ENCODE peak calls at places on chromosomes 4 and X, in eight cellular contexts. I is foreskin fibroblast, S is SJSA1, H is prostate gland, D is mucosa of descending colon, A is K562, T is mammary epithelial cell, X is mesendoderm. K is an unnamed sample.

GRCh38 chrX:110561036-110561435 is 202.4 kb downstream of the RTL9 start:
- DNase-seq in S (no peak), X (no peak), D (peak; percentile 34), T (no peak), I (peak; percentile 83), A (no peak), H (no peak), K (no peak)

GRCh38 chrX:134484039-134484438 is 24.1 kb downstream of the HPRT1 start:
- DNase-seq in D (no peak), S (peak; percentile 65), H (no peak), A (peak; percentile 20), I (peak; percentile 71), T (peak; percentile 39), X (peak; percentile 39), K (no peak)

GRCh38 chr4:1675136-1675801 is 8.8 kb downstream of the FAM53A start:
- DNase-seq in S (no peak), D (no peak), I (no peak), A (no peak), X (no peak), T (no peak), H (no peak), K (no peak)

GRCh38 chr4:5884804-5885203 is 8.1 kb downstream of the CRMP1 start:
- DNase-seq in X (no peak), I (no peak), A (no peak), T (no peak), D (no peak), S (no peak), H (no peak), K (no peak)

GRCh38 chr4:31467781-31468180 is 747.6 kb downstream of the PCDH7 start:
- DNase-seq in I (peak; percentile 72), T (peak; percentile 12), A (no peak), H (no peak), D (no peak), S (no peak), X (no peak), K (no peak)

GRCh38 chr4:152938237-152938969 is 2.3 kb downstream of the FHDC1 start:
- DNase-seq in X (no peak), D (no peak), A (no peak), H (peak; percentile 33), S (no peak), I (no peak), T (peak; percentile 16), K (no peak)

GRCh38 chr4:52096048-52096447 is 44.9 kb downstream of the SPATA18 start:
- DNase-seq in D (no peak), A (no peak), H (no peak), I (peak; percentile 68), T (peak; percentile 67), X (no peak), S (no peak), K (no peak)

GRCh38 chr4:958314-958665 is 15.1 kb downstream of the DGKQ start:
- DNase-seq in H (no peak), X (no peak), T (no peak), S (no peak), A (no peak), D (peak; percentile 45), I (no peak), K (no peak)

GRCh38 chrX:42247241-42247640 is 323.9 kb upstream of the CASK start:
- DNase-seq in A (no peak), T (no peak), X (no peak), D (no peak), I (no peak), H (no peak), S (no peak), K (no peak)

GRCh38 chr4:11416071-11416766 is 12.5 kb downstream of the HS3ST1 start:
- DNase-seq in T (no peak), S (no peak), X (no peak), H (no peak), D (no peak), I (no peak), A (no peak), K (no peak)

GRCh38 chrX:42093756-42094155 is 170.4 kb upstream of the CASK start:
- DNase-seq in D (no peak), T (no peak), A (no peak), I (no peak), S (peak; percentile 31), H (no peak), X (no peak), K (peak; percentile 43)

GRCh38 chrX:14095702-14096101 is 66.0 kb upstream of the GEMIN8 start:
- DNase-seq in D (no peak), A (peak; percentile 28), T (peak; percentile 58), H (no peak), I (peak; percentile 77), S (peak; percentile 20), X (peak; percentile 65), K (peak; percentile 4)

GRCh38 chrX:106599411-106599810 is 12.4 kb upstream of the RADX start:
- DNase-seq in H (no peak), S (no peak), A (no peak), D (no peak), I (no peak), X (no peak), T (no peak), K (no peak)

GRCh38 chr4:143407475-143407874 is 70.8 kb downstream of the GAB1 start:
- DNase-seq in X (no peak), D (no peak), A (no peak), T (no peak), I (no peak), H (no peak), S (no peak), K (no peak)

GRCh38 chr4:139794158-139794954 is 128.7 kb downstream of the MGST2 start:
- DNase-seq in D (no peak), I (peak; percentile 82), X (no peak), S (peak; percentile 35), H (no peak), A (no peak), T (no peak), K (no peak)

GRCh38 chr4:139795915-139796314 is 130.3 kb downstream of the MGST2 start:
- DNase-seq in X (no peak), T (no peak), D (no peak), A (no peak), S (no peak), I (peak; percentile 63), H (no peak), K (no peak)

GRCh38 chr4:139798456-139798855 is 132.8 kb downstream of the MGST2 start:
- DNase-seq in I (no peak), T (peak; percentile 50), S (no peak), D (no peak), X (no peak), A (no peak), H (no peak), K (no peak)

GRCh38 chr4:139797287-139797686 is 131.7 kb downstream of the MGST2 start:
- DNase-seq in T (no peak), S (no peak), D (no peak), A (no peak), I (no peak), H (no peak), X (no peak), K (no peak)

GRCh38 chr4:139795476-139795875 is 129.9 kb downstream of the MGST2 start:
- DNase-seq in I (no peak), S (no peak), H (no peak), T (no peak), D (no peak), A (no peak), X (no peak), K (no peak)
- H3K4me3 ChIP-seq in I (no peak overlapping the region), S (no peak overlapping the region), H (no peak overlapping the region), T (no peak overlapping the region), D (no peak overlapping the region), A (no peak overlapping the region), X (no peak overlapping the region), K (no peak overlapping the region)

DNA sequence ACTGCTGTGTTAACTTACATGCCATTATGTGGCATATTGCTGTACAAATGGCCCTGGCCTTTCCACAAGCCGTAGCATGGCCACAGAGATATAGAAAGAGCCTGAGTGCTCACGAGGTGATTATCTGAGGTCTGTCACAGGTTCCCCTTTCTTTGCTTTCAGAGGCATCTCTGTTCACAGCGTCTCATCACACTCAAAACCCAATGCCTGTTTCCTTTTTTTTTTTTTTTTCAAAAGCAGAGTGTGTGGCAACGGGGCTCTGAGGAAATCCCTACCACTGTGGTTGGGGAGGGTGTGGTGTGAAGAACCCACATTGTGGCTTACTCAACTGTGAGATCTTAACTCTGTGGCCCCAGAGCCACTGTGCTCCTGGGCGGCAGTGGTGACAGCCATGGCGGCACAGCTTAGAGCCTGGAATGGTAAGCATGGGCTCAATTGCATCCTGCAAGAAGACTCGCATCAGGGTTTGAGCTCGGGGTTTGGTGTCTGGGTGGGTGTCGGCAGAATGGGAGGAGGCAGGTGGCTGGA is 30.8 kb downstream of the RTL5 start:
- DNase-seq in A (no peak), H (no peak), T (no peak), S (no peak), I (no peak), D (peak; percentile 62), X (no peak), K (peak; percentile 70)
- H3K4me3 ChIP-seq in A (no peak overlapping the region), H (no peak overlapping the region), T (no peak overlapping the region), S (no peak overlapping the region), I (no peak overlapping the region), D (no peak overlapping the region), X (no peak overlapping the region), K (no peak overlapping the region)

GRCh38 chrX:17226736-17227135 is 148.3 kb upstream of the NHS start:
- DNase-seq in H (no peak), D (no peak), I (no peak), X (peak; percentile 58), T (no peak), A (no peak), S (no peak), K (no peak)
- H3K4me3 ChIP-seq in H (no peak overlapping the region), D (no peak overlapping the region), I (no peak overlapping the region), X (no peak overlapping the region), T (no peak overlapping the region), A (no peak overlapping the region), S (no peak overlapping the region), K (no peak overlapping the region)

GRCh38 chrX:45783002-45783401 is 582.3 kb upstream of the DIPK2B start:
- DNase-seq in S (no peak), I (no peak), A (no peak), X (no peak), D (no peak), T (no peak), H (no peak), K (no peak)
- H3K4me3 ChIP-seq in S (no peak overlapping the region), I (no peak overlapping the region), A (no peak overlapping the region), X (no peak overlapping the region), D (no peak overlapping the region), T (no peak overlapping the region), H (no peak overlapping the region), K (no peak overlapping the region)

GRCh38 chr4:4859010-4859798 is at the start of gene MSX1:
- DNase-seq in I (peak; percentile 94), T (peak; percentile 82), X (peak; percentile 92), H (peak; percentile 84), D (peak; percentile 82), S (peak; percentile 72), A (peak; percentile 98), K (no peak)
- H3K4me3 ChIP-seq in I (peak within 1 kb of the TSS; percentile 90), T (peak within 1 kb of the TSS; percentile 40), X (peak within 1 kb of the TSS; percentile 60), H (peak within 1 kb of the TSS; percentile 48), D (no peak within 1 kb of the TSS), S (peak within 1 kb of the TSS; percentile 84), A (peak within 1 kb of the TSS; percentile 69), K (peak within 1 kb of the TSS; percentile 25)